ENCODE peak calls at places on chromosomes 16 and 17, in five cellular contexts. E, J, V, Z and X are unnamed samples.

GRCh38 chr17:76726766-76727718 is at the start of gene METTL23:
- DNase-seq in E (peak), J (peak), V (no peak), Z (peak), X (peak)

GRCh38 chr17:57350266-57350665 is 93.9 kb downstream of the MSI2 start:
- DNase-seq in E (peak), J (no peak), V (no peak), Z (no peak), X (no peak)

GRCh38 chr16:89315271-89315670 is 97.8 kb downstream of the ZNF778 start:
- DNase-seq in E (no peak), J (no peak), V (no peak), Z (no peak), X (no peak)

GRCh38 chr16:82735176-82735575 is 108.4 kb downstream of the CDH13 start:
- DNase-seq in E (no peak), J (no peak), V (no peak), Z (no peak), X (no peak)

GRCh38 chr16:15822957-15823356 is 33.9 kb downstream of the MYH11 start:
- DNase-seq in E (peak), J (no peak), V (no peak), Z (no peak), X (no peak)

GRCh38 chr17:55601874-55602364 is 90.7 kb upstream of the SMIM36 start:
- DNase-seq in E (no peak), J (no peak), V (no peak), Z (peak), X (no peak)

GRCh38 chr16:88784074-88784855 is 755 bp downstream of the PIEZO1 start:
- DNase-seq in E (peak), J (peak), V (peak), Z (peak), X (peak)

GRCh38 chr17:5537251-5537650 is 47.1 kb downstream of the NLRP1 start:
- DNase-seq in E (no peak), J (no peak), V (no peak), Z (no peak), X (no peak)

GRCh38 chr16:84647830-84648594 is at the start of gene KLHL36:
- DNase-seq in E (peak), J (peak), V (no peak), Z (peak), X (peak)

GRCh38 chr16:55842369-55843104 is 9.6 kb upstream of the CES1 start:
- DNase-seq in E (no peak), J (no peak), V (no peak), Z (peak), X (no peak)

GRCh38 chr16:83742520-83742919 is 65.3 kb upstream of the HSBP1 start:
- DNase-seq in E (no peak), J (no peak), V (no peak), Z (no peak), X (no peak)

GRCh38 chr17:43905985-43906852 is 1.1 kb downstream of the MPP2 start:
- DNase-seq in E (peak), J (no peak), V (no peak), Z (peak), X (no peak)

GRCh38 chr17:48546187-48546923 is 1.4 kb upstream of the HOXB2 start:
- DNase-seq in E (no peak), J (no peak), V (no peak), Z (no peak), X (no peak)

GRCh38 chr16:2008009-2008526 is 1.6 kb downstream of the ZNF598 start:
- DNase-seq in E (no peak), J (no peak), V (no peak), Z (peak), X (no peak)

GRCh38 chr17:4509402-4509801 is 10.7 kb downstream of the SPNS2 start:
- DNase-seq in E (peak), J (no peak), V (no peak), Z (peak), X (no peak)

GRCh38 chr16:81445926-81446317 is 1.3 kb downstream of the CMIP start:
- DNase-seq in E (no peak), J (no peak), V (no peak), Z (no peak), X (no peak)

GRCh38 chr17:61002316-61002736 is 324.7 kb downstream of the BCAS3 start:
- DNase-seq in E (no peak), J (no peak), V (no peak), Z (peak), X (no peak)

GRCh38 chr17:61227866-61228265 is 171.8 kb upstream of the TBX2 start:
- DNase-seq in E (no peak), J (no peak), V (no peak), Z (no peak), X (no peak)